ENCODE peak calls at places on chromosomes 11 and 22, in seven cellular contexts. S, W, F, J, M, L and A are unnamed samples.

GRCh38 chr22:29512031-29512430 is 32.0 kb downstream of the NEFH start:
- DNase-seq in S (no peak), W (no peak), F (no peak), J (no peak), M (no peak), L (no peak), A (no peak)

GRCh38 chr22:29154364-29155048 is 51.2 kb upstream of the EMID1 start:
- DNase-seq in S (peak; percentile 92), W (peak; percentile 84), F (peak; percentile 58), J (peak; percentile 35), M (peak; percentile 6), L (peak; percentile 50), A (peak; percentile 16)

GRCh38 chr22:26697151-26697550 is 39.8 kb downstream of the MIAT start:
- DNase-seq in S (no peak), W (no peak), F (no peak), J (no peak), M (no peak), L (no peak), A (no peak)

GRCh38 chr11:47433991-47434786 is 8.0 kb upstream of the PSMC3 start:
- DNase-seq in S (peak; percentile 89), W (no peak), F (peak; percentile 80), J (no peak), M (no peak), L (no peak), A (no peak)

GRCh38 chr11:116536416-116536815 is 236.4 kb downstream of the BUD13 start:
- DNase-seq in S (no peak), W (no peak), F (no peak), J (no peak), M (no peak), L (no peak), A (no peak)

GRCh38 chr22:17861909-17862308 is 87.6 kb upstream of the BID start:
- DNase-seq in S (no peak), W (no peak), F (no peak), J (no peak), M (no peak), L (no peak), A (no peak)

GRCh38 chr22:43411040-43411919 is 534 bp upstream of the MPPED1 start:
- DNase-seq in S (no peak), W (no peak), F (no peak), J (no peak), M (no peak), L (no peak), A (no peak)

GRCh38 chr22:45424241-45424731 is 10.8 kb downstream of the RIBC2 start:
- DNase-seq in S (no peak), W (no peak), F (no peak), J (no peak), M (no peak), L (no peak), A (no peak)

GRCh38 chr11:78737891-78738290 is 163.2 kb upstream of the NARS2 start:
- DNase-seq in S (no peak), W (no peak), F (peak; percentile 36), J (no peak), M (no peak), L (no peak), A (no peak)

GRCh38 chr22:47213571-47214230 is 451.3 kb downstream of the TBC1D22A start:
- DNase-seq in S (peak; percentile 75), W (peak; percentile 69), F (no peak), J (peak; percentile 13), M (no peak), L (peak; percentile 33), A (no peak)

GRCh38 chr11:19089421-19089820 is 27.5 kb upstream of the ZDHHC13 start:
- DNase-seq in S (no peak), W (no peak), F (no peak), J (no peak), M (no peak), L (peak; percentile 55), A (no peak)

GRCh38 chr11:35177370-35177769 is 38.4 kb downstream of the CD44 start:
- DNase-seq in S (no peak), W (no peak), F (peak; percentile 74), J (no peak), M (no peak), L (no peak), A (no peak)

GRCh38 chr11:46643986-46644385 is 26.6 kb downstream of the ATG13 start:
- DNase-seq in S (no peak), W (no peak), F (no peak), J (no peak), M (no peak), L (no peak), A (no peak)

GRCh38 chr11:118917488-118918127 is 8.1 kb downstream of the BCL9L start:
- DNase-seq in S (peak; percentile 70), W (no peak), F (peak; percentile 75), J (no peak), M (no peak), L (peak; percentile 72), A (no peak)

GRCh38 chr11:14764213-14764898 is 120.8 kb downstream of the PDE3B start:
- DNase-seq in S (no peak), W (no peak), F (no peak), J (no peak), M (no peak), L (no peak), A (no peak)

GRCh38 chr11:4186464-4187054 is 92.0 kb downstream of the RRM1 start:
- DNase-seq in S (no peak), W (no peak), F (no peak), J (no peak), M (no peak), L (no peak), A (no peak)

GRCh38 chr11:132631956-132632355 is 900.3 kb downstream of the OPCML start:
- DNase-seq in S (peak; percentile 49), W (no peak), F (no peak), J (no peak), M (no peak), L (no peak), A (no peak)

GRCh38 chr22:17257091-17257490 is 37.9 kb upstream of the ADA2 start:
- DNase-seq in S (no peak), W (no peak), F (no peak), J (no peak), M (no peak), L (no peak), A (no peak)

GRCh38 chr11:38646382-38646781 is 2048.3 kb upstream of the RAG2 start:
- DNase-seq in S (no peak), W (no peak), F (no peak), J (no peak), M (no peak), L (no peak), A (no peak)